ENCODE peak calls at places on chromosomes 2 and 18, in four cellular contexts. One of them, this sample, is unnamed.

GRCh38 chr2:136765256-136765735 is at the start of gene THSD7B:
- DNase-seq in hepatocyte: peak; percentile 14
- DNase-seq in mesenchymal stem cell: no peak
- DNase-seq in MM.1S: peak; percentile 49
- DNase-seq in this sample: no peak

GRCh38 chr2:42801388-42801787 is 9.0 kb upstream of the HAAO start:
- DNase-seq in MM.1S: no peak
- DNase-seq in mesenchymal stem cell: no peak
- DNase-seq in hepatocyte: no peak
- DNase-seq in this sample: no peak

GRCh38 chr2:61416871-61417645 is 53.8 kb downstream of the USP34 start:
- DNase-seq in mesenchymal stem cell: no peak
- DNase-seq in hepatocyte: no peak
- DNase-seq in MM.1S: no peak
- DNase-seq in this sample: no peak

GRCh38 chr2:95306306-95306895 is 9.3 kb downstream of the KCNIP3 start:
- DNase-seq in hepatocyte: no peak
- DNase-seq in MM.1S: no peak
- DNase-seq in mesenchymal stem cell: no peak
- DNase-seq in this sample: no peak

GRCh38 chr2:133657591-133657990 is 89.3 kb upstream of the NCKAP5 start:
- DNase-seq in hepatocyte: no peak
- DNase-seq in mesenchymal stem cell: peak; percentile 36
- DNase-seq in MM.1S: no peak
- DNase-seq in this sample: no peak

GRCh38 chr2:71453404-71454220 is at the start of gene DYSF:
- DNase-seq in mesenchymal stem cell: peak; percentile 37
- DNase-seq in MM.1S: no peak
- DNase-seq in hepatocyte: peak; percentile 42
- DNase-seq in this sample: no peak

GRCh38 chr18:8898990-8899389 is 193.6 kb downstream of the MTCL1 start:
- DNase-seq in MM.1S: no peak
- DNase-seq in mesenchymal stem cell: no peak
- DNase-seq in hepatocyte: no peak
- DNase-seq in this sample: no peak

GRCh38 chr2:202034249-202035088 is 814 bp downstream of the FZD7 start:
- DNase-seq in MM.1S: peak; percentile 16
- DNase-seq in mesenchymal stem cell: peak; percentile 69
- DNase-seq in hepatocyte: peak; percentile 68
- DNase-seq in this sample: no peak

GRCh38 chr2:230879891-230880290 is 15.1 kb downstream of the ITM2C start:
- DNase-seq in mesenchymal stem cell: no peak
- DNase-seq in hepatocyte: no peak
- DNase-seq in MM.1S: no peak
- DNase-seq in this sample: no peak

GRCh38 chr2:25123682-25124081 is 44.7 kb downstream of the POMC start:
- DNase-seq in mesenchymal stem cell: no peak
- DNase-seq in MM.1S: no peak
- DNase-seq in hepatocyte: no peak
- DNase-seq in this sample: no peak

GRCh38 chr2:32780961-32781360 is 153.1 kb downstream of the TTC27 start:
- DNase-seq in MM.1S: no peak
- DNase-seq in hepatocyte: no peak
- DNase-seq in mesenchymal stem cell: no peak
- DNase-seq in this sample: no peak

GRCh38 chr2:160375802-160376469 is 117.7 kb downstream of the RBMS1 start:
- DNase-seq in MM.1S: peak; percentile 35
- DNase-seq in mesenchymal stem cell: peak; percentile 69
- DNase-seq in hepatocyte: no peak
- DNase-seq in this sample: peak; percentile 27

GRCh38 chr2:174794851-174795374 is 30.6 kb upstream of the CHRNA1 start:
- DNase-seq in MM.1S: no peak
- DNase-seq in mesenchymal stem cell: no peak
- DNase-seq in hepatocyte: no peak
- DNase-seq in this sample: no peak

GRCh38 chr2:12507295-12507694 is 209.4 kb upstream of the TRIB2 start:
- DNase-seq in mesenchymal stem cell: peak; percentile 92
- DNase-seq in MM.1S: peak; percentile 84
- DNase-seq in hepatocyte: no peak
- DNase-seq in this sample: peak; percentile 87

GRCh38 chr2:239644016-239644415 is 243.2 kb upstream of the HDAC4 start:
- DNase-seq in MM.1S: no peak
- DNase-seq in mesenchymal stem cell: peak; percentile 0
- DNase-seq in hepatocyte: peak; percentile 49
- DNase-seq in this sample: peak; percentile 68

GRCh38 chr2:201680743-201681142 is 17.7 kb downstream of the MPP4 start:
- DNase-seq in mesenchymal stem cell: no peak
- DNase-seq in MM.1S: no peak
- DNase-seq in hepatocyte: no peak
- DNase-seq in this sample: peak; percentile 9

GRCh38 chr2:195898505-195898904 is 170.1 kb downstream of the DNAH7 start:
- DNase-seq in hepatocyte: peak; percentile 82
- DNase-seq in MM.1S: no peak
- DNase-seq in mesenchymal stem cell: peak; percentile 72
- DNase-seq in this sample: no peak

GRCh38 chr18:24928479-24928878 is 423.5 kb downstream of the ZNF521 start:
- DNase-seq in mesenchymal stem cell: no peak
- DNase-seq in hepatocyte: no peak
- DNase-seq in MM.1S: no peak
- DNase-seq in this sample: no peak
- H3K4me2 ChIP-seq in mesenchymal stem cell: no peak overlapping the region
- H3K4me2 ChIP-seq in hepatocyte: no peak overlapping the region
- H3K4me2 ChIP-seq in MM.1S: peak overlapping the region; percentile 22
- H3K4me2 ChIP-seq in this sample: no peak overlapping the region

GRCh38 chr2:112622528-112622849 is 23.2 kb upstream of the SLC20A1 start:
- DNase-seq in mesenchymal stem cell: peak; percentile 86
- DNase-seq in hepatocyte: peak; percentile 40
- DNase-seq in MM.1S: no peak
- DNase-seq in this sample: no peak

GRCh38 chr2:112626604-112627059 is 19.1 kb upstream of the SLC20A1 start:
- DNase-seq in mesenchymal stem cell: peak; percentile 78
- DNase-seq in hepatocyte: peak; percentile 65
- DNase-seq in MM.1S: peak; percentile 44
- DNase-seq in this sample: peak; percentile 76

GRCh38 chr2:112623913-112624777 is 21.6 kb upstream of the SLC20A1 start:
- DNase-seq in MM.1S: peak; percentile 59
- DNase-seq in hepatocyte: peak; percentile 63
- DNase-seq in mesenchymal stem cell: peak; percentile 80
- DNase-seq in this sample: peak; percentile 20

GRCh38 chr2:112625474-112626114 is 20.1 kb upstream of the SLC20A1 start:
- DNase-seq in MM.1S: no peak
- DNase-seq in mesenchymal stem cell: no peak
- DNase-seq in hepatocyte: no peak
- DNase-seq in this sample: no peak

GRCh38 chr2:112621792-112622527 is 23.8 kb upstream of the SLC20A1 start:
- DNase-seq in MM.1S: no peak
- DNase-seq in hepatocyte: no peak
- DNase-seq in mesenchymal stem cell: peak; percentile 65
- DNase-seq in this sample: no peak
- H3K4me3 ChIP-seq in MM.1S: no peak overlapping the region
- H3K4me3 ChIP-seq in hepatocyte: no peak overlapping the region
- H3K4me3 ChIP-seq in mesenchymal stem cell: no peak overlapping the region
- H3K4me3 ChIP-seq in this sample: no peak overlapping the region

GRCh38 chr2:36369711-36370110 is 14.1 kb downstream of the CRIM1 start:
- DNase-seq in mesenchymal stem cell: no peak
- DNase-seq in MM.1S: no peak
- DNase-seq in hepatocyte: no peak
- DNase-seq in this sample: no peak
- H3K4me2 ChIP-seq in mesenchymal stem cell: no peak overlapping the region
- H3K4me2 ChIP-seq in MM.1S: no peak overlapping the region
- H3K4me2 ChIP-seq in hepatocyte: no peak overlapping the region
- H3K4me2 ChIP-seq in this sample: no peak overlapping the region

GRCh38 chr2:9847140-9847539 is 3.9 kb downstream of the TAF1B start:
- DNase-seq in hepatocyte: no peak
- DNase-seq in mesenchymal stem cell: no peak
- DNase-seq in MM.1S: no peak
- DNase-seq in this sample: no peak
- H3K4me3 ChIP-seq in hepatocyte: no peak overlapping the region
- H3K4me3 ChIP-seq in mesenchymal stem cell: no peak overlapping the region
- H3K4me3 ChIP-seq in MM.1S: no peak overlapping the region
- H3K4me3 ChIP-seq in this sample: no peak overlapping the region

GRCh38 chr2:169095631-169096105 is 26.3 kb downstream of the DHRS9 start:
- DNase-seq in mesenchymal stem cell: peak; percentile 79
- DNase-seq in hepatocyte: peak; percentile 23
- DNase-seq in MM.1S: peak; percentile 57
- DNase-seq in this sample: no peak
- H3K4me2 ChIP-seq in mesenchymal stem cell: no peak overlapping the region
- H3K4me2 ChIP-seq in hepatocyte: no peak overlapping the region
- H3K4me2 ChIP-seq in MM.1S: peak overlapping the region; percentile 69
- H3K4me2 ChIP-seq in this sample: no peak overlapping the region

GRCh38 chr2:142689206-142689605 is 188.3 kb upstream of the KYNU start:
- DNase-seq in hepatocyte: no peak
- DNase-seq in mesenchymal stem cell: no peak
- DNase-seq in MM.1S: no peak
- DNase-seq in this sample: no peak
- H3K4me3 ChIP-seq in hepatocyte: no peak overlapping the region
- H3K4me3 ChIP-seq in mesenchymal stem cell: no peak overlapping the region
- H3K4me3 ChIP-seq in MM.1S: no peak overlapping the region
- H3K4me3 ChIP-seq in this sample: no peak overlapping the region

DNA sequence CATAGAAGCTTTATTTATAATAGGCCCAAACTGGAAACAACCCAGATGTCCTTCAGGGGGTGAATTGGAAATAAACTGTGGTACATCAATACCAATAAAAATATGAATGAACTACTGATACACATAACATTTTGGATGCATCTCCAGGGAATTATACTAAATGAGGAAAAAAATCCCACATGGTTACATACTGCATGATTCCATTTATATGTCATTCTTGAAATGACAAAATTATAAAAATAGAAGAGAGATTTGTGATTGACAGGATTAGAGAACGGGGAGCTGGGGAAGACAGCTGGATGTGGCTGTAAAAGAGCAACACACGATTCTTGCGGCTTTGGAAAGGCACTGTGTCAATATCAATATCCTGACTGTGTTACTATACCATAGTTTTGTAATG is 435.0 kb downstream of the TMEM182 start:
- DNase-seq in hepatocyte: no peak
- DNase-seq in mesenchymal stem cell: no peak
- DNase-seq in MM.1S: no peak
- DNase-seq in this sample: no peak
- H3K4me2 ChIP-seq in hepatocyte: no peak overlapping the region
- H3K4me2 ChIP-seq in mesenchymal stem cell: no peak overlapping the region
- H3K4me2 ChIP-seq in MM.1S: no peak overlapping the region
- H3K4me2 ChIP-seq in this sample: no peak overlapping the region

DNA sequence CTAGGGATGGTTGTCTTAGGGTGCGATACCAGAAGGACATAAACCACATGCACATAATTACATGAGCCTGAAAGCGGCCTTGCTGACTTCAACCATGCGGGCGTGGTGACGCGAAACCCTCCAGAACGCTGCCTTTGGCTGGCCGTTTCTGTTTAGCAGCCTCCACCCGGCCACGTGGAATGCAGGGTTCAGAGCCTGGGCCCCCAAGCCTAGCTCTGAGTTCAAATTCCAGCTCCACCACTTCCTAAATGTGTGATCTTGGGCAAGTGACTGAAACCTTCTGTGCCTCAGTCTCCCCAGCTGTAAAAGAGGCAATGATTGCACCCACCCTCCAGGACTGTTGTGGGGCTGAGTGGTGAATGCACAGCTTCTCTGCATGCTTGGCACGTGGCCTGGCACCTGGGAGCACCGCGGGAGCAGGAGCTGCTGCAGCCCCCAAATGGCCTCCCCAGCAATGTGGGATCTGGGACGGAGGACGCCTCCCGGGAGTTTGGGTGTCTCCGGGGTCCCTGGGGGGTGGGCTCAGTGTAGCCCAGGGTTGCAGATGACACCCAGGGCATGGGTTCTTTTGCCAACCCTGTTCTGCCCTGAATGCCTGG is 1.5 kb downstream of the KLHL30 start:
- DNase-seq in mesenchymal stem cell: no peak
- DNase-seq in hepatocyte: no peak
- DNase-seq in MM.1S: no peak
- DNase-seq in this sample: no peak
- H3K4me3 ChIP-seq in mesenchymal stem cell: no peak overlapping the region
- H3K4me3 ChIP-seq in hepatocyte: no peak overlapping the region
- H3K4me3 ChIP-seq in MM.1S: peak overlapping the region; percentile 49
- H3K4me3 ChIP-seq in this sample: no peak overlapping the region

DNA sequence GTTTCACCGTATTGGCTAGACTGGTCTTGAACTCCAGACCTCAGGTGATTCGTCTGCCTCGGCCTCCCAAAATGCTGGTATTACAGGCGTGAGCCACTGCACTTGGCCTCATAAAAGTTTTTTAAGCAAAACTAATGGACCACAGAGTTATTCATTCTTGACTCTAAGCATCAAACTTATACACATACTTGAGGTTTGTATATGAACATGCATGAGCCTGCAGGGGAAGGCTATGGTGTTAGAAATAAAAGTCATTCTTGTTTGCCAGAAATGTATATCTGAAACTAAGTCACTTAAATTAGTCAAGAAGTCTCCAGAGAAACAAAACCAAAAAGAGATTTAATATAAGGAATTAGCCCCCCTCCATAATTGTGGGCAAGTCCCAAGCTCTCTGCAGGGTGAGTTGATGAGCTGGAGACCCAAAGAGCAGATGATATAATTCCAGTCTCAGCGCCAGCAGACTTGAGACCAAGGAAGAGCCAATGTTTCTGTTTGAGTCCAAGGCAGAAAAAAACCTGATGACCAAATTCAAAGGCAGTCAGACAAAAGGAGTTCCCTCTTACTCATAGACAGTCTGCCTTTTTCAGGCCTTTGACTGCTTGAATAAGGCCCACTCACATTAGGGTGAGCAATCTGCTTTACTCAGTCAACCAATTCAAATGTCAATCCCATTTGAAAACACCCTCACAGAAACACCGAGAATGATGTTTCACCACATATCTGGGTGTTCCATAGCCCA is 69.0 kb upstream of the DSG1 start:
- DNase-seq in hepatocyte: no peak
- DNase-seq in MM.1S: no peak
- DNase-seq in mesenchymal stem cell: no peak
- DNase-seq in this sample: no peak
- H3K4me2 ChIP-seq in hepatocyte: no peak overlapping the region
- H3K4me2 ChIP-seq in MM.1S: no peak overlapping the region
- H3K4me2 ChIP-seq in mesenchymal stem cell: no peak overlapping the region
- H3K4me2 ChIP-seq in this sample: no peak overlapping the region

This sample was measured in DND-41.